ENCODE peak calls at places on chromosomes 1 and 21, in five cellular contexts. Z, N, G, D and C are unnamed samples.

GRCh38 chr21:41045534-41046268 is 122.3 kb upstream of the BACE2 start:
- DNase-seq in D (no peak), N (no peak), Z (peak; percentile 68), G (no peak), C (no peak)

GRCh38 chr1:201573923-201574322 is 35.0 kb downstream of the NAV1 start:
- DNase-seq in N (no peak), D (no peak), G (no peak), Z (no peak), C (no peak)

GRCh38 chr21:28771790-28772501 is 220.7 kb downstream of the LTN1 start:
- DNase-seq in N (peak; percentile 91), G (peak; percentile 69), Z (no peak), D (no peak), C (no peak)

GRCh38 chr1:12618661-12619395 is 818 bp upstream of the DHRS3 start:
- DNase-seq in D (peak; percentile 69), Z (peak; percentile 79), N (peak; percentile 83), G (no peak), C (no peak)

GRCh38 chr21:44820851-44821250 is 3.0 kb upstream of the SUMO3 start:
- DNase-seq in D (no peak), G (no peak), Z (no peak), N (peak; percentile 60), C (no peak)

GRCh38 chr1:153515504-153516394 is 20.0 kb downstream of the S100A6 start:
- DNase-seq in N (no peak), Z (no peak), D (no peak), G (no peak), C (no peak)

GRCh38 chr1:237386362-237387143 is 344.6 kb downstream of the RYR2 start:
- DNase-seq in Z (peak; percentile 46), G (no peak), D (no peak), N (peak; percentile 32), C (no peak)

GRCh38 chr21:31860851-31861250 is 12.0 kb upstream of the HUNK start:
- DNase-seq in Z (no peak), N (no peak), G (no peak), D (no peak), C (no peak)

GRCh38 chr1:216723274-216723780 is at the start of gene ESRRG:
- DNase-seq in N (peak; percentile 17), Z (peak; percentile 79), D (no peak), G (no peak), C (no peak)

GRCh38 chr1:12734651-12735050 is 11.3 kb upstream of the CFAP107 start:
- DNase-seq in Z (no peak), N (no peak), D (no peak), G (no peak), C (no peak)

GRCh38 chr1:167158095-167158812 is 62.4 kb upstream of the POU2F1 start:
- DNase-seq in Z (no peak), D (no peak), G (no peak), N (no peak), C (no peak)

GRCh38 chr1:41576206-41576605 is 91.7 kb upstream of the EDN2 start:
- DNase-seq in D (no peak), G (no peak), Z (no peak), N (no peak), C (no peak)

GRCh38 chr1:236016083-236016482 is 48.8 kb downstream of the NID1 start:
- DNase-seq in Z (no peak), G (no peak), N (peak; percentile 14), D (no peak), C (no peak)

GRCh38 chr1:171403396-171403795 is 81.9 kb upstream of the PRRC2C start:
- DNase-seq in D (no peak), N (no peak), G (no peak), Z (no peak), C (no peak)

GRCh38 chr1:167795810-167796740 is 74.3 kb downstream of the MPZL1 start:
- DNase-seq in N (no peak), Z (no peak), D (no peak), G (no peak), C (no peak)

GRCh38 chr21:37803076-37803475 is 113.2 kb downstream of the KCNJ6 start:
- DNase-seq in D (no peak), Z (no peak), G (no peak), N (no peak), C (no peak)

GRCh38 chr1:34806396-34806795 is 13.6 kb downstream of the GJA4 start:
- DNase-seq in G (no peak), N (peak; percentile 50), Z (no peak), D (no peak), C (no peak)

GRCh38 chr1:200150721-200151120 is 123.2 kb downstream of the NR5A2 start:
- DNase-seq in G (no peak), Z (no peak), N (peak; percentile 79), D (no peak), C (no peak)

GRCh38 chr1:52127181-52128175 is 14.4 kb upstream of the ZFYVE9 start:
- DNase-seq in G (peak; percentile 44), N (peak; percentile 77), Z (no peak), D (peak; percentile 21), C (no peak)

GRCh38 chr1:208595745-208596144 is 351.6 kb upstream of the PLXNA2 start:
- DNase-seq in Z (no peak), D (no peak), G (no peak), N (peak; percentile 7), C (no peak)

GRCh38 chr1:101440484-101440883 is 203.7 kb downstream of the S1PR1 start:
- DNase-seq in Z (no peak), G (no peak), D (no peak), N (no peak), C (no peak)

GRCh38 chr1:15680131-15680530 is 4.0 kb upstream of the PLEKHM2 start:
- DNase-seq in G (peak; percentile 37), N (peak; percentile 78), D (no peak), Z (no peak), C (no peak)

GRCh38 chr1:42183210-42183609 is 18.7 kb upstream of the GUCA2A start:
- DNase-seq in D (no peak), G (no peak), N (no peak), Z (no peak), C (no peak)

GRCh38 chr21:46061950-46062349 is 36.0 kb upstream of the COL6A2 start:
- DNase-seq in D (no peak), Z (no peak), G (no peak), N (no peak), C (no peak)

GRCh38 chr1:180352021-180352420 is 122.0 kb downstream of the LHX4 start:
- DNase-seq in D (no peak), N (no peak), Z (no peak), G (no peak), C (no peak)

GRCh38 chr1:229221106-229222019 is 49.5 kb upstream of the RAB4A start:
- DNase-seq in G (no peak), Z (no peak), N (peak; percentile 36), D (no peak), C (no peak)

GRCh38 chr1:89975540-89976125 is 19.3 kb upstream of the ZNF326 start:
- DNase-seq in N (no peak), G (no peak), Z (no peak), D (no peak), C (no peak)

GRCh38 chr1:55081188-55081904 is 42.0 kb downstream of the PCSK9 start:
- DNase-seq in N (peak; percentile 84), Z (no peak), D (no peak), G (peak; percentile 23), C (no peak)

GRCh38 chr1:94865369-94865768 is 45.2 kb downstream of the SLC44A3 start:
- DNase-seq in D (no peak), N (peak; percentile 65), G (no peak), Z (no peak), C (no peak)

GRCh38 chr1:204077979-204078696 is 5.2 kb downstream of the SOX13 start:
- DNase-seq in Z (peak; percentile 83), G (no peak), N (peak; percentile 9), D (no peak), C (no peak)

GRCh38 chr1:11518791-11519628 is 40.1 kb downstream of the DISP3 start:
- DNase-seq in Z (no peak), G (no peak), N (no peak), D (no peak), C (no peak)

GRCh38 chr1:51736702-51737101 is 119.8 kb downstream of the OSBPL9 start:
- DNase-seq in D (no peak), Z (no peak), G (peak; percentile 8), N (peak; percentile 77), C (peak; percentile 36)

GRCh38 chr1:12617511-12617900 is 504 bp downstream of the DHRS3 start:
- DNase-seq in D (peak; percentile 58), Z (no peak), N (no peak), G (no peak), C (no peak)

GRCh38 chr1:24002664-24003063 is 22.5 kb upstream of the SRSF10 start:
- DNase-seq in D (no peak), Z (no peak), N (no peak), G (no peak), C (no peak)
- H3K27me3 ChIP-seq in D (no peaks in the 10 kb centered on the region), Z (no peaks in the 10 kb centered on the region), N (no peaks in the 10 kb centered on the region), G (no peaks in the 10 kb centered on the region), C (no peaks in the 10 kb centered on the region)

DNA sequence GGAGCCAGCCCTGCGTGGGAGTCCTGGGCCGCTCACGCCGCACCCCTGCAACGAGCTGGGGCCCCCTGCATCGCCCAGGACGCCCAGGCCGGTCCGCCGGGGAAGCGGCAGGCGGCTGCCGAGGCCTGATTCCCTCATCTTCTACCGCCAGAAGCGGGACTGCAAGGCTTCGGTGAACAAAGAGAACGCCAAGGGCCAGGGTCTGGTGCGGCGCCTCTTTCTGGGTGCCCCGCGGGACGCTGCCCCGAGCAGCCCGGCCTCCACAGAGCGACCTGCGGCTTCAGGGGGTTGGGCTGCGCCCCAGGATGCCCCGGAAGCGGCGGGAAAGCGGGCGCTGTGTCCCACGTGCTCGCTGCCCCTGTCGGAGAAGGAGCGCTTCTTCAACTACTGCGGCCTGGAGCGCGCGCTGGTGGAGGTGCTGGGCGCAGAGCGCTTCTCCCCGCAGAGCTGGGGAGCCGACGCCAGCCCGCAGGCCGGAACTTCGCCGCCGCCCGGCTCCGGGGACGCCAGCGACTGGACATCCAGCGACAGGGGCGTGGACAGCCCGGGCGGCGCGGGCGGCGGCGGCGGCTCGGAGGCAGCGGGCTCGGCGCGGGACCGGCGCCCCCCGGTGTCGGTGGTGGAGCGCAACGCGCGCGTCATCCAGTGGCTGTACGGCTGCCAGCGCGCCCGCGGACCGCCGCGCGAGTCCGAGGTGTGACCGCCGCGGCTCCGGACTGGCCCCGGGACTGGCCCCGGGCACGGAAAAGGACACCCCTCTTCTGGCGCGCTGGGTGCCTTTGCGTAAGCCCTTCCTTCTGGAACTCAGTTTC is 2.7 kb downstream of the FAM110D start:
- DNase-seq in G (no peak), Z (peak; percentile 85), N (peak; percentile 31), D (peak; percentile 24), C (no peak)
- TF ChIP-seq CTCF in G (peak; percentile 24), Z (peak; percentile 29), N (no peak), D (no peak), C (no peak)

DNA sequence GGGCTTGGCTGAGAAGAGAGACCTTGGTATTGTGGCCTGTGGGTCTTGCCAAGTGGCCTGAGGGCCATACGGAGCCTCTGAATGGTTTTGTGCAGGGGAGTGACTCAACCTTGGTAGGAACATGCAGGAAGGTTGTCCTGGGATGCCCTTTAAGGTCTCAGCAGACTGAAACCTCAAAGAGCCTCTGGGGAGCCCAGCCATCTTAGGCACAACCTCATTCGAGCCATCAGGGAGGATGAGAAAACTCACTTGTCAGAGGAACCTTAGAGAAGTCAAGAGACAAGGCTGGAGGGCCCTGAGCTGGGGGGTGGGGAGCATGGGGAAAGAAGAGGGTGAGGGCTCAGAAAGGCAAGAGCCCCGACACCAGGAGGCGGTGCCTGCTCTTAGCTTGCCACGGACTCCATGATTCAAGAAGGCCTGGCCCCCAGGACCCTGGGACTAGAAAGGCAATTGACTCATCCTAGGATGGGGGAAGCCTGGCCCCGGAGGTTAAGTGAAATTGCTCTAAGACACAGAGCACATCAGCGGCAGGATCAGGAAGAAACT is 13.0 kb downstream of the IFI6 start:
- DNase-seq in N (peak; percentile 55), D (peak; percentile 17), G (no peak), Z (peak; percentile 18), C (peak; percentile 71)
- H3K4me3 ChIP-seq in N (no peak overlapping the region), D (peak overlapping the region; percentile 30), G (no peak overlapping the region), Z (peak overlapping the region; percentile 47), C (peak overlapping the region; percentile 56)

GRCh38 chr1:1338278-1338677 is 7.2 kb downstream of the TAS1R3 start:
- DNase-seq in D (no peak), G (no peak), Z (no peak), N (no peak), C (no peak)
- H3K27me3 ChIP-seq in D (no peaks in the 10 kb centered on the region), G (no peaks in the 10 kb centered on the region), Z (no peaks in the 10 kb centered on the region), N (no peaks in the 10 kb centered on the region), C (no peaks in the 10 kb centered on the region)